ENCODE peak calls at places on chromosomes 7 and 10, in eight cellular contexts. Y is hepatocyte, O is PC-3, D is HCT116, N is SK-N-SH, W is neural progenitor cell, E is OCI-LY7, P is GM23338. Q is an unnamed sample.

GRCh38 chr7:157517782-157518513 is 181.1 kb downstream of the DNAJB6 start:
- DNase-seq in D (no peak), W (no peak), N (no peak), Y (no peak), O (no peak), E (no peak), P (no peak), Q (no peak)

GRCh38 chr7:142139597-142140501 is 28.3 kb downstream of the MGAM2 start:
- DNase-seq in O (no peak), W (no peak), Y (no peak), P (no peak), D (no peak), E (no peak), N (no peak), Q (no peak)

GRCh38 chr7:156230576-156230975 is 410.0 kb upstream of the RNF32 start:
- DNase-seq in N (no peak), O (no peak), D (no peak), P (no peak), Y (no peak), E (no peak), W (no peak), Q (no peak)

GRCh38 chr10:62614389-62615157 is 189.9 kb upstream of the ADO start:
- DNase-seq in D (no peak), P (no peak), W (no peak), O (peak), Y (no peak), E (no peak), N (no peak), Q (no peak)

GRCh38 chr7:155066417-155066950 is 3.6 kb upstream of the HTR5A start:
- DNase-seq in P (peak), N (no peak), O (peak), E (no peak), Y (no peak), D (no peak), W (no peak), Q (no peak)

GRCh38 chr7:77455334-77455733 is 39.2 kb upstream of the GSAP start:
- DNase-seq in E (no peak), W (no peak), O (peak), N (no peak), D (no peak), Y (no peak), P (no peak), Q (no peak)

GRCh38 chr7:148906707-148907498 is 22.8 kb upstream of the EZH2 start:
- DNase-seq in N (peak), P (no peak), W (no peak), D (no peak), Y (no peak), E (no peak), O (no peak), Q (no peak)

GRCh38 chr10:78457804-78458483 is 424.3 kb downstream of the RPS24 start:
- DNase-seq in N (no peak), O (peak), P (no peak), W (no peak), Y (no peak), D (no peak), E (no peak), Q (no peak)

GRCh38 chr7:32941996-32942782 is 15.1 kb upstream of the FKBP9 start:
- DNase-seq in Y (peak), W (peak), E (no peak), D (no peak), P (peak), O (no peak), N (peak), Q (no peak)

GRCh38 chr7:43552122-43552521 is 30.8 kb upstream of the STK17A start:
- DNase-seq in E (no peak), W (no peak), O (no peak), N (no peak), P (no peak), D (no peak), Y (no peak), Q (no peak)

GRCh38 chr7:5679741-5680473 is 101.6 kb downstream of the RNF216 start:
- DNase-seq in W (no peak), N (no peak), D (no peak), P (no peak), Y (no peak), O (no peak), E (no peak), Q (no peak)

GRCh38 chr7:44754802-44755697 is 6.4 kb downstream of the ZMIZ2 start:
- DNase-seq in D (no peak), P (no peak), W (no peak), E (no peak), N (no peak), O (no peak), Y (no peak), Q (no peak)

GRCh38 chr10:69414036-69415018 is 2.4 kb downstream of the TACR2 start:
- DNase-seq in D (no peak), E (no peak), O (no peak), Y (no peak), N (no peak), P (no peak), W (no peak), Q (no peak)

GRCh38 chr7:105691029-105691691 is 109.9 kb upstream of the EFCAB10 start:
- DNase-seq in D (no peak), W (no peak), O (peak), E (no peak), N (no peak), P (no peak), Y (no peak), Q (peak)

GRCh38 chr7:132789281-132789680 is 213.0 kb upstream of the PLXNA4 start:
- DNase-seq in W (no peak), E (no peak), D (no peak), P (peak), Y (no peak), O (no peak), N (no peak), Q (no peak)
- TF ChIP-seq CTCF in W (peak), E (no peak), D (no peak), P (peak), Y (no peak), O (no peak), N (no peak), Q (no peak)

GRCh38 chr10:16384064-16384463 is 52.7 kb upstream of the PTER start:
- DNase-seq in W (no peak), E (no peak), N (no peak), P (no peak), O (no peak), D (no peak), Y (no peak), Q (no peak)
- TF ChIP-seq EZH2phosphoT487 in W (no peak), E (no peak), N (no peak), P (no peak), O (no peak), D (no peak), Y (no peak), Q (no peak)

GRCh38 chr10:90583416-90583815 is 274.4 kb downstream of the HTR7 start:
- DNase-seq in W (no peak), Y (no peak), P (no peak), N (no peak), E (no peak), D (no peak), O (no peak), Q (no peak)
- TF ChIP-seq CTCF in W (no peak), Y (no peak), P (no peak), N (no peak), E (no peak), D (no peak), O (no peak), Q (no peak)

DNA sequence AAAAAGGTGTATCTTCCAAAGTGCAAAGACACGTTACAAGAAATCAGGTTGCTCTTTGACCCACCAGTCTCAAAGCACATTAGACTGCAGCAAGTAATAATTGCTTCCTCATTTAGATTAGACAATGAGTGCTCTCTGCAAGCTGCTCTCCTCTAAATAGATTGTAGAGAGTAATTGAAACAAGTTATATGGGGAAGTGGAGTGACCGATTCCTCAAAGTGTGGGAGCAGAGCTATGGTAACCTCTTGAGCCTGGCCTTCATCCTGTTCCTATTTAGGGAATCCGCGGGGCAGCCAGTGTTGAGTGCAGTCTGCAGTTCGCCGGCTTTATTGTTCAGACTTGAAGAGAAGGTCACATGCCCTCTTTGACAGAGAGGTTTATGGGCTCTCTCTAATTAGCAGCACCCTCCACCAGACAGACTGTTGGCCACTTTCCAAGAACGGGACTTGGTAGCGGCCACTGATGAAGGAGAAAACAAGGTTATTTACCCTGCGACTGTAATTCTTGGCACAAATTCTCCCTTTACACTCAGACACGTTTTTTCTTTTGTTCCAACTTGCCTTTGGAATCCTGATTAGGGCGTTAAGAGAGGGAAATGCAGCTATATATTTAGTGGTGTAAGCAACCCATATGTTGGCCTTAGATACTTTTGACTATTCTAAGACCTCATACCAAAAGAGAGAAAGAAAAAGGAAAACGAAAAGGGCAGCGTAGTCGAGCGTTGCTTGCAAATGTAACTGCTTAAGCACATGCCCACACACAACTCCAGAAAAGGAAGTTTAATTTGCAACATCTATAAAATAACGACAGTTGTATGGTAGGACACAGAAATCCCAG is 107.5 kb downstream of the REEP3 start:
- DNase-seq in N (peak), W (peak), D (peak), P (peak), Y (peak), E (peak), O (no peak), Q (peak)
- TF ChIP-seq EZH2phosphoT487 in N (no peak), W (no peak), D (no peak), P (no peak), Y (no peak), E (no peak), O (no peak), Q (no peak)

GRCh38 chr7:97457054-97457453 is 274.8 kb upstream of the TAC1 start:
- DNase-seq in W (no peak), O (no peak), E (no peak), D (no peak), P (no peak), N (no peak), Y (no peak), Q (no peak)
- TF ChIP-seq CTCF in W (no peak), O (no peak), E (no peak), D (no peak), P (no peak), N (no peak), Y (no peak), Q (no peak)

Q was measured in MM.1S.